ENCODE peak calls at places on chromosomes 7 and 10, in seven cellular contexts. One of them, this sample, is unnamed.

GRCh38 chr10:114771157-114771556 is 50.4 kb upstream of the FHIP2A start:
- DNase-seq in mesothelial cell of epicardium: no peak
- DNase-seq in GM12865: no peak
- DNase-seq in fibroblast of mammary gland: no peak
- DNase-seq in progenitor cell of endocrine pancreas: no peak
- DNase-seq in Caco-2: no peak
- DNase-seq in WERI-Rb-1: no peak
- DNase-seq in this sample: no peak

GRCh38 chr10:91700788-91701444 is 68.0 kb upstream of the PPP1R3C start:
- DNase-seq in WERI-Rb-1: no peak
- DNase-seq in Caco-2: no peak
- DNase-seq in progenitor cell of endocrine pancreas: no peak
- DNase-seq in fibroblast of mammary gland: peak; percentile 86
- DNase-seq in GM12865: no peak
- DNase-seq in mesothelial cell of epicardium: no peak
- DNase-seq in this sample: no peak

GRCh38 chr10:68560916-68561691 is 967 bp downstream of the TET1 start:
- DNase-seq in WERI-Rb-1: peak; percentile 50
- DNase-seq in Caco-2: peak; percentile 70
- DNase-seq in fibroblast of mammary gland: peak; percentile 38
- DNase-seq in mesothelial cell of epicardium: peak; percentile 36
- DNase-seq in GM12865: no peak
- DNase-seq in progenitor cell of endocrine pancreas: peak; percentile 34
- DNase-seq in this sample: no peak

GRCh38 chr7:48139461-48139860 is 31.8 kb upstream of the ABCA13 start:
- DNase-seq in GM12865: no peak
- DNase-seq in mesothelial cell of epicardium: no peak
- DNase-seq in WERI-Rb-1: no peak
- DNase-seq in fibroblast of mammary gland: peak; percentile 15
- DNase-seq in progenitor cell of endocrine pancreas: no peak
- DNase-seq in Caco-2: peak; percentile 15
- DNase-seq in this sample: peak; percentile 16

GRCh38 chr10:52750629-52751028 is 22.0 kb downstream of the MBL2 start:
- DNase-seq in WERI-Rb-1: no peak
- DNase-seq in Caco-2: no peak
- DNase-seq in progenitor cell of endocrine pancreas: no peak
- DNase-seq in GM12865: no peak
- DNase-seq in mesothelial cell of epicardium: no peak
- DNase-seq in fibroblast of mammary gland: no peak
- DNase-seq in this sample: no peak

GRCh38 chr7:101705327-101705726 is 76.2 kb upstream of the MYL10 start:
- DNase-seq in progenitor cell of endocrine pancreas: no peak
- DNase-seq in GM12865: no peak
- DNase-seq in WERI-Rb-1: no peak
- DNase-seq in fibroblast of mammary gland: peak; percentile 3
- DNase-seq in mesothelial cell of epicardium: no peak
- DNase-seq in Caco-2: no peak
- DNase-seq in this sample: no peak

GRCh38 chr10:121357323-121357835 is 240.9 kb downstream of the FGFR2 start:
- DNase-seq in WERI-Rb-1: no peak
- DNase-seq in Caco-2: peak; percentile 43
- DNase-seq in fibroblast of mammary gland: no peak
- DNase-seq in progenitor cell of endocrine pancreas: no peak
- DNase-seq in mesothelial cell of epicardium: no peak
- DNase-seq in GM12865: no peak
- DNase-seq in this sample: no peak

GRCh38 chr7:40393660-40394059 is 258.9 kb downstream of the SUGCT start:
- DNase-seq in mesothelial cell of epicardium: no peak
- DNase-seq in Caco-2: no peak
- DNase-seq in GM12865: peak; percentile 11
- DNase-seq in progenitor cell of endocrine pancreas: no peak
- DNase-seq in fibroblast of mammary gland: no peak
- DNase-seq in WERI-Rb-1: no peak
- DNase-seq in this sample: no peak

GRCh38 chr7:77993823-77994222 is 195.2 kb downstream of the PHTF2 start:
- DNase-seq in mesothelial cell of epicardium: no peak
- DNase-seq in GM12865: no peak
- DNase-seq in fibroblast of mammary gland: no peak
- DNase-seq in WERI-Rb-1: no peak
- DNase-seq in Caco-2: no peak
- DNase-seq in progenitor cell of endocrine pancreas: no peak
- DNase-seq in this sample: no peak

GRCh38 chr10:68526634-68527132 is 640 bp downstream of the SLC25A16 start:
- DNase-seq in mesothelial cell of epicardium: no peak
- DNase-seq in progenitor cell of endocrine pancreas: no peak
- DNase-seq in fibroblast of mammary gland: no peak
- DNase-seq in WERI-Rb-1: no peak
- DNase-seq in GM12865: no peak
- DNase-seq in Caco-2: no peak
- DNase-seq in this sample: no peak

GRCh38 chr7:134366481-134366880 is 49.8 kb upstream of the SLC35B4 start:
- DNase-seq in Caco-2: no peak
- DNase-seq in fibroblast of mammary gland: peak; percentile 27
- DNase-seq in mesothelial cell of epicardium: no peak
- DNase-seq in WERI-Rb-1: no peak
- DNase-seq in GM12865: no peak
- DNase-seq in progenitor cell of endocrine pancreas: no peak
- DNase-seq in this sample: no peak

GRCh38 chr7:108055541-108056135 is 52.7 kb upstream of the LAMB1 start:
- DNase-seq in WERI-Rb-1: no peak
- DNase-seq in Caco-2: peak; percentile 45
- DNase-seq in progenitor cell of endocrine pancreas: no peak
- DNase-seq in GM12865: no peak
- DNase-seq in mesothelial cell of epicardium: no peak
- DNase-seq in fibroblast of mammary gland: no peak
- DNase-seq in this sample: no peak

GRCh38 chr10:22475857-22476600 is 130.7 kb downstream of the SPAG6 start:
- DNase-seq in progenitor cell of endocrine pancreas: no peak
- DNase-seq in mesothelial cell of epicardium: no peak
- DNase-seq in fibroblast of mammary gland: no peak
- DNase-seq in WERI-Rb-1: no peak
- DNase-seq in Caco-2: no peak
- DNase-seq in GM12865: peak; percentile 50
- DNase-seq in this sample: peak; percentile 7

GRCh38 chr7:47621347-47621746 is 39.4 kb upstream of the TNS3 start:
- DNase-seq in GM12865: no peak
- DNase-seq in fibroblast of mammary gland: no peak
- DNase-seq in Caco-2: no peak
- DNase-seq in mesothelial cell of epicardium: no peak
- DNase-seq in WERI-Rb-1: no peak
- DNase-seq in progenitor cell of endocrine pancreas: no peak
- DNase-seq in this sample: no peak

GRCh38 chr10:6405713-6406112 is 174.4 kb downstream of the PRKCQ start:
- DNase-seq in progenitor cell of endocrine pancreas: no peak
- DNase-seq in WERI-Rb-1: no peak
- DNase-seq in Caco-2: no peak
- DNase-seq in fibroblast of mammary gland: no peak
- DNase-seq in GM12865: no peak
- DNase-seq in mesothelial cell of epicardium: no peak
- DNase-seq in this sample: no peak

GRCh38 chr7:113230691-113231090 is 112.3 kb upstream of the SMIM30 start:
- DNase-seq in Caco-2: no peak
- DNase-seq in mesothelial cell of epicardium: no peak
- DNase-seq in WERI-Rb-1: no peak
- DNase-seq in GM12865: no peak
- DNase-seq in progenitor cell of endocrine pancreas: no peak
- DNase-seq in fibroblast of mammary gland: no peak
- DNase-seq in this sample: no peak

GRCh38 chr10:87740232-87740631 is 77.8 kb downstream of the ATAD1 start:
- DNase-seq in GM12865: no peak
- DNase-seq in WERI-Rb-1: no peak
- DNase-seq in Caco-2: no peak
- DNase-seq in mesothelial cell of epicardium: no peak
- DNase-seq in fibroblast of mammary gland: peak; percentile 92
- DNase-seq in progenitor cell of endocrine pancreas: no peak
- DNase-seq in this sample: peak; percentile 50

GRCh38 chr10:95831515-95831914 is 75.6 kb downstream of the ENTPD1 start:
- DNase-seq in fibroblast of mammary gland: no peak
- DNase-seq in Caco-2: no peak
- DNase-seq in GM12865: peak; percentile 54
- DNase-seq in progenitor cell of endocrine pancreas: no peak
- DNase-seq in mesothelial cell of epicardium: no peak
- DNase-seq in WERI-Rb-1: no peak
- DNase-seq in this sample: no peak

GRCh38 chr10:121265320-121265719 is 332.9 kb downstream of the FGFR2 start:
- DNase-seq in mesothelial cell of epicardium: no peak
- DNase-seq in GM12865: no peak
- DNase-seq in WERI-Rb-1: no peak
- DNase-seq in Caco-2: no peak
- DNase-seq in fibroblast of mammary gland: no peak
- DNase-seq in progenitor cell of endocrine pancreas: no peak
- DNase-seq in this sample: no peak

GRCh38 chr7:23544913-23545354 is 13.2 kb upstream of the TRA2A start:
- DNase-seq in fibroblast of mammary gland: peak; percentile 6
- DNase-seq in WERI-Rb-1: peak; percentile 36
- DNase-seq in GM12865: peak; percentile 78
- DNase-seq in progenitor cell of endocrine pancreas: no peak
- DNase-seq in Caco-2: peak; percentile 74
- DNase-seq in mesothelial cell of epicardium: no peak
- DNase-seq in this sample: peak; percentile 65

GRCh38 chr7:111872411-111872810 is 310.1 kb upstream of the IMMP2L start:
- DNase-seq in GM12865: no peak
- DNase-seq in Caco-2: no peak
- DNase-seq in mesothelial cell of epicardium: no peak
- DNase-seq in WERI-Rb-1: no peak
- DNase-seq in fibroblast of mammary gland: no peak
- DNase-seq in progenitor cell of endocrine pancreas: no peak
- DNase-seq in this sample: no peak

GRCh38 chr10:62374862-62375710 is 917 bp downstream of the ZNF365 start:
- DNase-seq in GM12865: peak; percentile 6
- DNase-seq in mesothelial cell of epicardium: no peak
- DNase-seq in WERI-Rb-1: no peak
- DNase-seq in fibroblast of mammary gland: peak; percentile 10
- DNase-seq in progenitor cell of endocrine pancreas: no peak
- DNase-seq in Caco-2: peak; percentile 25
- DNase-seq in this sample: no peak
- TF ChIP-seq CTCF in GM12865: no peak
- TF ChIP-seq CTCF in mesothelial cell of epicardium: no peak
- TF ChIP-seq CTCF in WERI-Rb-1: no peak
- TF ChIP-seq CTCF in fibroblast of mammary gland: no peak
- TF ChIP-seq CTCF in progenitor cell of endocrine pancreas: no peak
- TF ChIP-seq CTCF in Caco-2: no peak
- TF ChIP-seq CTCF in this sample: no peak

DNA sequence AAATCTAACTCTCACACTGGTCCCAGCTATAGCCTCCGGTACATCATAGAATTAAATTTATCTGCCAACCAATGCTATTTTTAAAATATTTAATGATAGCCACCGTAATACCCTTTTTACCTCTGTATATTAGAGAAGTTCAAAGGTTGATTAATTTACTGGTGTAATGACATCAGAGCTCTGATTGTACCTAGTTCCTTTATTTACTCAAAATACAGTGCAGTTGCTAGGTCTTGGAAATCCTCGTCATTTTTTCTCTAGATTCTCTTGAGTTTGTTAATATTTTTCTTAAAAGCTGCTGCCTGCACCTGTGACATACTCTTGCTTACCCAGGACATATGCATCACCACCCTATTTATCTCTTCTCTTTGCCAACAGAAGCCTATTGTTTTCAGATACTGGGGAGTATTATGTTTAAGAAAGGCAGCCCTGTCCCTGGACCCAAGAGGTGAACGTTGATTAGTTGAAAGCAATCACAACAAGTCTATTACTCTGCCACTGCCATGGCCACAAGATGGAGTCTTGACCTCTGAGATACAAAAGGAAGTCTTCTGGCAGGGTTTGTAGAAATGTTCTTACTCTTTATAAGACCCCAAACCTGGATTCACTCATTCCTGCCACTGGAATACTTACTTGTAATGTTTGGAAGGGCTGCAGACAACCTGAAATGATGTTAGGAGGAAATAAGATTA is 25.6 kb upstream of the TMEM26 start:
- DNase-seq in mesothelial cell of epicardium: no peak
- DNase-seq in GM12865: no peak
- DNase-seq in fibroblast of mammary gland: peak; percentile 14
- DNase-seq in WERI-Rb-1: no peak
- DNase-seq in progenitor cell of endocrine pancreas: no peak
- DNase-seq in Caco-2: no peak
- DNase-seq in this sample: no peak
- TF ChIP-seq CTCF in mesothelial cell of epicardium: no peak
- TF ChIP-seq CTCF in GM12865: no peak
- TF ChIP-seq CTCF in fibroblast of mammary gland: no peak
- TF ChIP-seq CTCF in WERI-Rb-1: no peak
- TF ChIP-seq CTCF in progenitor cell of endocrine pancreas: no peak
- TF ChIP-seq CTCF in Caco-2: peak; percentile 25
- TF ChIP-seq CTCF in this sample: no peak

GRCh38 chr7:26140380-26140779 is 11.6 kb upstream of the NFE2L3 start:
- DNase-seq in progenitor cell of endocrine pancreas: no peak
- DNase-seq in GM12865: no peak
- DNase-seq in fibroblast of mammary gland: no peak
- DNase-seq in WERI-Rb-1: no peak
- DNase-seq in mesothelial cell of epicardium: no peak
- DNase-seq in Caco-2: no peak
- DNase-seq in this sample: no peak

GRCh38 chr7:26141077-26141476 is 10.9 kb upstream of the NFE2L3 start:
- DNase-seq in mesothelial cell of epicardium: no peak
- DNase-seq in WERI-Rb-1: no peak
- DNase-seq in Caco-2: no peak
- DNase-seq in progenitor cell of endocrine pancreas: no peak
- DNase-seq in fibroblast of mammary gland: no peak
- DNase-seq in GM12865: no peak
- DNase-seq in this sample: no peak

GRCh38 chr7:26131056-26131589 is 20.9 kb upstream of the NFE2L3 start:
- DNase-seq in Caco-2: no peak
- DNase-seq in mesothelial cell of epicardium: no peak
- DNase-seq in WERI-Rb-1: no peak
- DNase-seq in progenitor cell of endocrine pancreas: no peak
- DNase-seq in fibroblast of mammary gland: no peak
- DNase-seq in GM12865: no peak
- DNase-seq in this sample: no peak

GRCh38 chr7:26135551-26135950 is 16.4 kb upstream of the NFE2L3 start:
- DNase-seq in progenitor cell of endocrine pancreas: no peak
- DNase-seq in WERI-Rb-1: no peak
- DNase-seq in GM12865: no peak
- DNase-seq in Caco-2: peak; percentile 35
- DNase-seq in fibroblast of mammary gland: no peak
- DNase-seq in mesothelial cell of epicardium: no peak
- DNase-seq in this sample: no peak

DNA sequence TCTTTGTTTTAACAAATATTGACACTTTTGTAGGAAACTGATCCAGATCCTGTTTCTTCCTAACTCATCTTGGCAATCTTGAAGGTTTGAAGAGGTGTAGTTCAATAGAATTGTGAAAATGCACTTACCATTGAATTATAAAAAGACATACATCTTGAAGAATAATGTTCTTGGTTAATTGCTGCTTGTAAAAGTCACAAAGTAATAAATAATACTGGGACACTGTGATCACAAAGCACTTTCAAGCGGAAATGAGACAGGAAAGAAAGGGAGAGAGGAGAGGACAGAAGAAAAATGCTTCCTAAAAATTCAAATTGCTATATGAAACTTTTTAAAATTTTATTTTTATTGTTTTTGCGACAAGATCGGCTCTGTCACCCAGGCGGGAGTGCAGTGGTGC is 15.2 kb upstream of the NFE2L3 start:
- DNase-seq in progenitor cell of endocrine pancreas: no peak
- DNase-seq in Caco-2: no peak
- DNase-seq in mesothelial cell of epicardium: no peak
- DNase-seq in WERI-Rb-1: no peak
- DNase-seq in GM12865: no peak
- DNase-seq in fibroblast of mammary gland: no peak
- DNase-seq in this sample: no peak
- TF ChIP-seq CTCF in progenitor cell of endocrine pancreas: no peak
- TF ChIP-seq CTCF in Caco-2: no peak
- TF ChIP-seq CTCF in mesothelial cell of epicardium: no peak
- TF ChIP-seq CTCF in WERI-Rb-1: no peak
- TF ChIP-seq CTCF in GM12865: no peak
- TF ChIP-seq CTCF in fibroblast of mammary gland: no peak
- TF ChIP-seq CTCF in this sample: no peak

GRCh38 chr7:95843286-95843685 is 70.9 kb downstream of the DYNC1I1 start:
- DNase-seq in GM12865: peak; percentile 20
- DNase-seq in WERI-Rb-1: no peak
- DNase-seq in mesothelial cell of epicardium: no peak
- DNase-seq in progenitor cell of endocrine pancreas: no peak
- DNase-seq in Caco-2: no peak
- DNase-seq in fibroblast of mammary gland: peak; percentile 15
- DNase-seq in this sample: no peak
- TF ChIP-seq CTCF in GM12865: no peak
- TF ChIP-seq CTCF in WERI-Rb-1: no peak
- TF ChIP-seq CTCF in mesothelial cell of epicardium: no peak
- TF ChIP-seq CTCF in progenitor cell of endocrine pancreas: peak; percentile 31
- TF ChIP-seq CTCF in Caco-2: peak; percentile 16
- TF ChIP-seq CTCF in fibroblast of mammary gland: no peak
- TF ChIP-seq CTCF in this sample: peak; percentile 11